ENCODE peak calls at places on chromosome 18, in five cellular contexts. P is fibroblast of the aortic adventitia; B is WTC11; J is uterus; V is CD4-positive, alpha-beta T cell. H is an unnamed sample.

GRCh38 chr18:56795381-56795780 is 144.2 kb downstream of the WDR7 start:
- DNase-seq in P (no peak), B (no peak), J (no peak), V (no peak), H (no peak)

GRCh38 chr18:21997207-21998143 is 171.9 kb upstream of the GATA6 start:
- DNase-seq in P (peak; percentile 56), B (peak; percentile 23), J (peak; percentile 31), V (no peak), H (no peak)

GRCh38 chr18:23238152-23238531 is 102.9 kb downstream of the CABLES1 start:
- DNase-seq in P (peak; percentile 86), B (no peak), J (peak; percentile 71), V (no peak), H (no peak)

GRCh38 chr18:25237571-25238267 is 114.2 kb downstream of the ZNF521 start:
- DNase-seq in P (peak; percentile 16), B (no peak), J (no peak), V (no peak), H (no peak)

GRCh38 chr18:23578891-23579653 is 7.2 kb downstream of the NPC1 start:
- DNase-seq in P (peak; percentile 57), B (no peak), J (no peak), V (no peak), H (no peak)

GRCh38 chr18:23502516-23503037 is 734 bp upstream of the RMC1 start:
- DNase-seq in P (no peak), B (no peak), J (no peak), V (no peak), H (no peak)

GRCh38 chr18:65352183-65352582 is 398.6 kb upstream of the CDH7 start:
- DNase-seq in P (no peak), B (no peak), J (no peak), V (no peak), H (no peak)

GRCh38 chr18:63518178-63519012 is 23.8 kb upstream of the SERPINB12 start:
- DNase-seq in P (peak; percentile 82), B (peak; percentile 66), J (peak; percentile 69), V (peak; percentile 15), H (no peak)

GRCh38 chr18:58135170-58135569 is 91.1 kb downstream of the NEDD4L start:
- DNase-seq in P (peak; percentile 38), B (no peak), J (no peak), V (no peak), H (no peak)

GRCh38 chr18:12744103-12744502 is 41.3 kb downstream of the PSMG2 start:
- DNase-seq in P (peak; percentile 84), B (no peak), J (no peak), V (no peak), H (no peak)

DNA sequence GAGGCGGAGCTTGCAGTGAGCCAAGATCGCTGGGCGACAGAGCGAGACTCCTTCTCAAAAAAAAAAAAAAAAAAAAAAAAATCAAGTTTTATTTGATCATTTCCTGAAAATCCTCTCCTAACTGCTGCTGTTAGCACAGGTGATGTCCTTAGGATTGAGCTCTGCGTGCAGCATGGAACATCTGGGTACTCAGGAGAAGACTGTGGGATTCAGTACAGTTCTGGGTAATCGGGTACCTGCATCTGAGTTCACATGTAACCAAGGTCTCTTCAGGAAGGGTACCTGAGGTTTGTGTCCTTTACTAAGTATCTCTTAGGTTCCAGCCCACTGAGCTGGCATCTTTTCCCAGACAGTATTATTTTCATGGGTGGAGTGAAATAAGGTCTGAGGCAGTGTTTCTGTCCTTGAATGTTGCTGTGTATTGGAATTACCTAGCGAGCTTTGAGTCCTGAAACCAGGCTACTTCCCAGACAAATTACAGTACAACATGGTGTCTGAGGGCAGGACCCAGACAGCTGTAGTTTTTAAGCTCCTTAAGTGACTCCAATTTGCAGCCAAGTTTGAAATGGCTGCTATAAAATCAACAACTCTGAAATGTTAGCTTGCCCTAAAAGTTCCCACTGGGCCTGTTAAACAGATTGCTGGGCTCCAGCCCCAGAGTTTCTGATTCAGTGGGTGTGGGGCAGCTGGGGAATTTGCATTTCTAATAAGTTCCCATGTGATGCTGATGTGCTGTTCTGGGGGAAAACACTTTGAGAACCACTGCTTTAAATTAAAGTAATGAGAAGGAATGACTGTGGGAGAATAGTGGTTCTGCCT is 120.5 kb downstream of the PMAIP1 start:
- DNase-seq in P (no peak), B (no peak), J (no peak), V (no peak), H (no peak)
- TF ChIP-seq CTCF in P (no peak), B (no peak), J (no peak), V (no peak), H (no peak)

GRCh38 chr18:75854174-75854573 is 426.7 kb upstream of the SMIM21 start:
- DNase-seq in P (no peak), B (peak; percentile 74), J (no peak), V (no peak), H (no peak)
- TF ChIP-seq CTCF in P (no peak), B (peak; percentile 83), J (no peak), V (no peak), H (no peak)

DNA sequence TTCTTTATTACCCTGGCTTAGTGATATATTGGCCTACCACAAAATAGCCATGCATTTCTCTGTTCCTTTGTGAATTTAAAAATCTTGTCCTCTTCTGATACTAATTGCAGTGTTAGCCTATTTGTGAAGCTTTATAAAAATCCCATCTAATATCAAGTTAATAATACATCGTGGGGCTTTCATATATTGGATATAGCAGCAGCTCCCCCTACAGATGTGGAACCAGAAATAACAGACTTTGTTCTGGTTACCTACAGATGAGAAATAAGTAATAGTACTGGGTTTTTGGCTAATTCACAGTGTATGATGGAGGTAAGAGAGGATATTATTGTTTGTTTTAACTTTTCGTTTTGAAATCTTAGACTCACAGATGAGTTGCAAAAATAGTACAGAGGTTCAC is 1661.7 kb upstream of the PIK3C3 start:
- DNase-seq in P (no peak), B (no peak), J (no peak), V (no peak), H (no peak)
- TF ChIP-seq CTCF in P (no peak), B (no peak), J (no peak), V (no peak), H (no peak)

DNA sequence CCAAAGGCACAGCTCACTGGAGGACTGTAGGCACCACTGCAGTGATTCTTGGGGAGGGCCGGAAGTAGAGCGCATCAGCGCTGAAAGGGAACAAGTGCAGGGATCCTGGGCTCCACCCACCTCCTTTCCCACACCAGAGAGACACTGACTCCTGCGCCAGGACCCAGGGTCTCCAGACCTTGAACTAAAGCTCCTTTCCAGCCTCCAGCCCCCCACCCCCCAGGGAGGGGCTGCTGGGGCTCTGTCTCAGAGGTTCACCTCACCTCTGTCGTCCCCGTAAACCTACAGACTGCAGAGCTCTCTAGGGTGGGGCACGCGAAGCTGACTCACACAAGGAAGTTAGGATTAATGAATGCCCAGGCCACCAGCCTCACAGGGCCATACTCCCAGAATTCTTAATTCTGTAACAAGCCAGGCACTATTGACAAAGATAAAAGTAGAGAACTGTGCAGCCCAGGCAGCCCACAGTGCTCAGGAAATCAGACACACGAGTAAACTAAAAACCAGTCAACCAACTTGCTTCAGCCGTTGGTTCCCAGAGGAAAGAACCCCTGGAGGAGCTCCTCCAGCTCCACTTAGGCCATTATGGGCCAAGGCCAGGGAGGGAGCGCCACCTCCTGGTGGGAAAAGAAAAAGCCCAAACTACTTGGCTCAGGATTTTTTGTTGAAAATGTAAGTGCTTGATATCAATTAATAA is 45.1 kb upstream of the ACAA2 start:
- DNase-seq in P (peak; percentile 83), B (peak; percentile 79), J (peak; percentile 32), V (peak; percentile 48), H (no peak)
- TF ChIP-seq CTCF in P (peak; percentile 91), B (peak; percentile 86), J (peak; percentile 69), V (peak; percentile 85), H (no peak)

GRCh38 chr18:28359177-28359576 is 182.2 kb upstream of the CDH2 start:
- DNase-seq in P (no peak), B (no peak), J (no peak), V (no peak), H (no peak)

GRCh38 chr18:28357785-28358401 is 181.0 kb upstream of the CDH2 start:
- DNase-seq in P (no peak), B (peak; percentile 17), J (no peak), V (no peak), H (no peak)
- TF ChIP-seq CTCF in P (peak; percentile 9), B (peak; percentile 65), J (no peak), V (no peak), H (no peak)

DNA sequence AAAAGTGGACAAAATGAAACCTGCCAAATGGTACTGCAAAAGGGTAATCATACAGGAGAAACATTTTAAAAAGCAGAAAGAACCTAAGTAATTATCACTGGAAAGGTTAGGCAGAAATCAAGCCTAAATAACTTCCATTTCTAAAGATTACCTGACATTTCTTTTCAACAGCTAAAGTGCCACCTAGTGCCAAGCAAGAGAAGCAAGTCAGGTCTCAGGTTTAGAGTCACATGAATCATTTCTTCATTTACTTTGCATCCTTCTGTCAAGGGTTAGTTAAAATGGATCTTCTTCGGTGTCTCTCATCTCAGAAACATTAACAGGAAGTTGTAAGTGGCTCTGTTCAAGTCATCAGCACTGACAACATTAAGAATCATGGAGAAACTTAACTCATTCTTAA is 90.3 kb downstream of the AKAIN1 start:
- DNase-seq in P (no peak), B (no peak), J (no peak), V (no peak), H (no peak)
- TF ChIP-seq CTCF in P (no peak), B (no peak), J (no peak), V (peak; percentile 39), H (no peak)

H was measured in activated B cell treated with CpG ODN at 0.5 μM for 24 hours.